ENCODE peak calls at places on chromosomes 16 and 17, in five cellular contexts. P, E, V, O and Q are unnamed samples.

GRCh38 chr16:68354816-68355215 is 44.0 kb downstream of the PRMT7 start:
- DNase-seq in P (no peak), E (no peak), V (no peak), O (no peak), Q (no peak)

GRCh38 chr16:83513006-83513755 is 294.6 kb upstream of the HSBP1 start:
- DNase-seq in P (peak), E (no peak), V (no peak), O (no peak), Q (no peak)

GRCh38 chr17:50048146-50048720 is 7.7 kb upstream of the ITGA3 start:
- DNase-seq in P (no peak), E (no peak), V (no peak), O (no peak), Q (no peak)

GRCh38 chr16:4338125-4338582 is 13.0 kb downstream of the PAM16 start:
- DNase-seq in P (no peak), E (no peak), V (peak), O (no peak), Q (no peak)

GRCh38 chr17:3762922-3763776 is 37.8 kb downstream of the ITGAE start:
- DNase-seq in P (no peak), E (no peak), V (no peak), O (no peak), Q (no peak)

GRCh38 chr16:24583494-24583893 is 44.1 kb downstream of the RBBP6 start:
- DNase-seq in P (no peak), E (no peak), V (no peak), O (no peak), Q (no peak)

GRCh38 chr17:53627511-53627910 is 195.2 kb upstream of the KIF2B start:
- DNase-seq in P (peak), E (no peak), V (no peak), O (no peak), Q (no peak)

GRCh38 chr16:11401161-11402050 is 56.1 kb downstream of the RMI2 start:
- DNase-seq in P (no peak), E (no peak), V (peak), O (no peak), Q (no peak)

GRCh38 chr16:23145608-23146007 is 3.6 kb downstream of the USP31 start:
- DNase-seq in P (no peak), E (no peak), V (no peak), O (peak), Q (no peak)

GRCh38 chr16:5045499-5046115 is 11.9 kb upstream of the NAGPA start:
- DNase-seq in P (no peak), E (no peak), V (no peak), O (no peak), Q (no peak)

GRCh38 chr16:81745704-81746558 is 33.2 kb upstream of the PLCG2 start:
- DNase-seq in P (no peak), E (no peak), V (peak), O (peak), Q (peak)

GRCh38 chr16:67396159-67396774 is 3.0 kb upstream of the TPPP3 start:
- DNase-seq in P (peak), E (peak), V (peak), O (peak), Q (peak)

GRCh38 chr16:27080870-27081269 is 14.1 kb downstream of the C16orf82 start:
- DNase-seq in P (no peak), E (no peak), V (no peak), O (no peak), Q (no peak)

GRCh38 chr17:30377574-30377973 is 1.2 kb upstream of the CPD start:
- DNase-seq in P (no peak), E (no peak), V (no peak), O (no peak), Q (no peak)

GRCh38 chr17:4551141-4551540 is 4.0 kb downstream of the MYBBP1A start:
- DNase-seq in P (no peak), E (no peak), V (no peak), O (no peak), Q (no peak)